ENCODE peak calls at places on chromosomes 1 and 21, in ten cellular contexts. One of them, this sample, is unnamed.

GRCh38 chr1:24714859-24715520 is 30.3 kb upstream of the CLIC4 start:
- DNase-seq in fibroblast of pulmonary artery: peak
- DNase-seq in A549: no peak
- DNase-seq in Panc1: no peak
- DNase-seq in uterus: no peak
- DNase-seq in pancreas: no peak
- DNase-seq in epithelial cell of esophagus: peak
- DNase-seq in nephron progenitor cell: no peak
- DNase-seq in prostate gland: no peak
- DNase-seq in glutamatergic neuron: no peak
- DNase-seq in this sample: peak

GRCh38 chr1:234125283-234125682 is 220.8 kb downstream of the SLC35F3 start:
- DNase-seq in fibroblast of pulmonary artery: no peak
- DNase-seq in A549: no peak
- DNase-seq in Panc1: no peak
- DNase-seq in uterus: no peak
- DNase-seq in pancreas: no peak
- DNase-seq in epithelial cell of esophagus: peak
- DNase-seq in nephron progenitor cell: peak
- DNase-seq in prostate gland: no peak
- DNase-seq in glutamatergic neuron: peak
- DNase-seq in this sample: peak

GRCh38 chr1:226945106-226945857 is 5.2 kb downstream of the COQ8A start:
- DNase-seq in fibroblast of pulmonary artery: no peak
- DNase-seq in A549: no peak
- DNase-seq in Panc1: no peak
- DNase-seq in uterus: no peak
- DNase-seq in pancreas: peak
- DNase-seq in epithelial cell of esophagus: no peak
- DNase-seq in nephron progenitor cell: no peak
- DNase-seq in prostate gland: peak
- DNase-seq in glutamatergic neuron: no peak
- DNase-seq in this sample: no peak

GRCh38 chr1:243924588-243925349 is 74.7 kb upstream of the AKT3 start:
- DNase-seq in fibroblast of pulmonary artery: peak
- DNase-seq in A549: no peak
- DNase-seq in Panc1: no peak
- DNase-seq in uterus: no peak
- DNase-seq in pancreas: no peak
- DNase-seq in epithelial cell of esophagus: peak
- DNase-seq in nephron progenitor cell: no peak
- DNase-seq in prostate gland: no peak
- DNase-seq in glutamatergic neuron: no peak
- DNase-seq in this sample: peak

GRCh38 chr1:156887324-156887723 is 6.2 kb upstream of the PEAR1 start:
- DNase-seq in fibroblast of pulmonary artery: no peak
- DNase-seq in A549: no peak
- DNase-seq in Panc1: no peak
- DNase-seq in uterus: no peak
- DNase-seq in pancreas: no peak
- DNase-seq in epithelial cell of esophagus: no peak
- DNase-seq in nephron progenitor cell: peak
- DNase-seq in prostate gland: no peak
- DNase-seq in glutamatergic neuron: no peak
- DNase-seq in this sample: no peak

GRCh38 chr1:165738794-165739193 is 29.9 kb downstream of the TMCO1 start:
- DNase-seq in fibroblast of pulmonary artery: no peak
- DNase-seq in A549: no peak
- DNase-seq in Panc1: no peak
- DNase-seq in uterus: no peak
- DNase-seq in pancreas: no peak
- DNase-seq in epithelial cell of esophagus: no peak
- DNase-seq in nephron progenitor cell: no peak
- DNase-seq in prostate gland: no peak
- DNase-seq in glutamatergic neuron: no peak
- DNase-seq in this sample: no peak

GRCh38 chr1:192516776-192517297 is 58.7 kb upstream of the RGS1 start:
- DNase-seq in fibroblast of pulmonary artery: no peak
- DNase-seq in A549: no peak
- DNase-seq in Panc1: no peak
- DNase-seq in uterus: no peak
- DNase-seq in pancreas: no peak
- DNase-seq in epithelial cell of esophagus: no peak
- DNase-seq in nephron progenitor cell: no peak
- DNase-seq in prostate gland: no peak
- DNase-seq in glutamatergic neuron: no peak
- DNase-seq in this sample: peak

GRCh38 chr1:41474490-41475271 is 9.8 kb downstream of the EDN2 start:
- DNase-seq in fibroblast of pulmonary artery: no peak
- DNase-seq in A549: no peak
- DNase-seq in Panc1: no peak
- DNase-seq in uterus: peak
- DNase-seq in pancreas: peak
- DNase-seq in epithelial cell of esophagus: peak
- DNase-seq in nephron progenitor cell: no peak
- DNase-seq in prostate gland: peak
- DNase-seq in glutamatergic neuron: peak
- DNase-seq in this sample: no peak

GRCh38 chr21:42276076-42276475 is 39.1 kb downstream of the TFF3 start:
- DNase-seq in fibroblast of pulmonary artery: no peak
- DNase-seq in A549: no peak
- DNase-seq in Panc1: no peak
- DNase-seq in uterus: no peak
- DNase-seq in pancreas: no peak
- DNase-seq in epithelial cell of esophagus: no peak
- DNase-seq in nephron progenitor cell: peak
- DNase-seq in prostate gland: peak
- DNase-seq in glutamatergic neuron: no peak
- DNase-seq in this sample: no peak

GRCh38 chr21:42176864-42177263 is 42.1 kb upstream of the ABCG1 start:
- DNase-seq in fibroblast of pulmonary artery: no peak
- DNase-seq in A549: no peak
- DNase-seq in Panc1: no peak
- DNase-seq in uterus: no peak
- DNase-seq in pancreas: no peak
- DNase-seq in epithelial cell of esophagus: no peak
- DNase-seq in nephron progenitor cell: no peak
- DNase-seq in prostate gland: no peak
- DNase-seq in glutamatergic neuron: no peak
- DNase-seq in this sample: peak

GRCh38 chr1:105730701-105731100 is 1325.8 kb upstream of the PRMT6 start:
- DNase-seq in fibroblast of pulmonary artery: no peak
- DNase-seq in A549: no peak
- DNase-seq in Panc1: no peak
- DNase-seq in uterus: no peak
- DNase-seq in pancreas: no peak
- DNase-seq in epithelial cell of esophagus: no peak
- DNase-seq in nephron progenitor cell: no peak
- DNase-seq in prostate gland: no peak
- DNase-seq in glutamatergic neuron: no peak
- DNase-seq in this sample: no peak

GRCh38 chr1:205632374-205633169 is 761 bp upstream of the ELK4 start:
- DNase-seq in fibroblast of pulmonary artery: no peak
- DNase-seq in A549: no peak
- DNase-seq in Panc1: no peak
- DNase-seq in uterus: no peak
- DNase-seq in pancreas: no peak
- DNase-seq in epithelial cell of esophagus: peak
- DNase-seq in nephron progenitor cell: no peak
- DNase-seq in prostate gland: no peak
- DNase-seq in glutamatergic neuron: no peak
- DNase-seq in this sample: peak

GRCh38 chr1:33002006-33002405 is 34.7 kb downstream of the AK2 start:
- DNase-seq in fibroblast of pulmonary artery: no peak
- DNase-seq in A549: no peak
- DNase-seq in Panc1: no peak
- DNase-seq in uterus: no peak
- DNase-seq in pancreas: no peak
- DNase-seq in epithelial cell of esophagus: no peak
- DNase-seq in nephron progenitor cell: no peak
- DNase-seq in prostate gland: no peak
- DNase-seq in glutamatergic neuron: no peak
- DNase-seq in this sample: no peak

GRCh38 chr1:33000427-33001026 is 35.9 kb upstream of the RNF19B start:
- DNase-seq in fibroblast of pulmonary artery: no peak
- DNase-seq in A549: no peak
- DNase-seq in Panc1: no peak
- DNase-seq in uterus: no peak
- DNase-seq in pancreas: no peak
- DNase-seq in epithelial cell of esophagus: no peak
- DNase-seq in nephron progenitor cell: no peak
- DNase-seq in prostate gland: no peak
- DNase-seq in glutamatergic neuron: no peak
- DNase-seq in this sample: no peak

GRCh38 chr1:33003657-33004056 is 33.0 kb downstream of the AK2 start:
- DNase-seq in fibroblast of pulmonary artery: no peak
- DNase-seq in A549: no peak
- DNase-seq in Panc1: no peak
- DNase-seq in uterus: no peak
- DNase-seq in pancreas: no peak
- DNase-seq in epithelial cell of esophagus: no peak
- DNase-seq in nephron progenitor cell: no peak
- DNase-seq in prostate gland: no peak
- DNase-seq in glutamatergic neuron: no peak
- DNase-seq in this sample: no peak

GRCh38 chr1:32998997-32999396 is 34.4 kb upstream of the RNF19B start:
- DNase-seq in fibroblast of pulmonary artery: peak
- DNase-seq in A549: no peak
- DNase-seq in Panc1: no peak
- DNase-seq in uterus: no peak
- DNase-seq in pancreas: no peak
- DNase-seq in epithelial cell of esophagus: no peak
- DNase-seq in nephron progenitor cell: no peak
- DNase-seq in prostate gland: no peak
- DNase-seq in glutamatergic neuron: no peak
- DNase-seq in this sample: no peak

GRCh38 chr1:33001282-33001681 is 35.4 kb downstream of the AK2 start:
- DNase-seq in fibroblast of pulmonary artery: no peak
- DNase-seq in A549: no peak
- DNase-seq in Panc1: no peak
- DNase-seq in uterus: no peak
- DNase-seq in pancreas: no peak
- DNase-seq in epithelial cell of esophagus: no peak
- DNase-seq in nephron progenitor cell: no peak
- DNase-seq in prostate gland: no peak
- DNase-seq in glutamatergic neuron: no peak
- DNase-seq in this sample: no peak
- TF ChIP-seq CTCF in fibroblast of pulmonary artery: peak
- TF ChIP-seq CTCF in A549: no peak
- TF ChIP-seq CTCF in Panc1: no peak
- TF ChIP-seq CTCF in uterus: no peak
- TF ChIP-seq CTCF in pancreas: no peak
- TF ChIP-seq CTCF in epithelial cell of esophagus: peak
- TF ChIP-seq CTCF in nephron progenitor cell: peak
- TF ChIP-seq CTCF in prostate gland: no peak
- TF ChIP-seq CTCF in glutamatergic neuron: no peak
- TF ChIP-seq CTCF in this sample: peak

GRCh38 chr1:153968000-153968363 is 280 bp downstream of the CREB3L4 start:
- DNase-seq in fibroblast of pulmonary artery: no peak
- DNase-seq in A549: no peak
- DNase-seq in Panc1: no peak
- DNase-seq in uterus: peak
- DNase-seq in pancreas: peak
- DNase-seq in epithelial cell of esophagus: peak
- DNase-seq in nephron progenitor cell: peak
- DNase-seq in prostate gland: peak
- DNase-seq in glutamatergic neuron: no peak
- DNase-seq in this sample: no peak
- TF ChIP-seq CTCF in fibroblast of pulmonary artery: no peak
- TF ChIP-seq CTCF in A549: no peak
- TF ChIP-seq CTCF in Panc1: no peak
- TF ChIP-seq CTCF in uterus: no peak
- TF ChIP-seq CTCF in pancreas: no peak
- TF ChIP-seq CTCF in epithelial cell of esophagus: no peak
- TF ChIP-seq CTCF in nephron progenitor cell: no peak
- TF ChIP-seq CTCF in prostate gland: no peak
- TF ChIP-seq CTCF in glutamatergic neuron: peak
- TF ChIP-seq CTCF in this sample: no peak

GRCh38 chr1:152392909-152393308 is 21.2 kb downstream of the CRNN start:
- DNase-seq in fibroblast of pulmonary artery: no peak
- DNase-seq in A549: no peak
- DNase-seq in Panc1: no peak
- DNase-seq in uterus: no peak
- DNase-seq in pancreas: peak
- DNase-seq in epithelial cell of esophagus: peak
- DNase-seq in nephron progenitor cell: no peak
- DNase-seq in prostate gland: no peak
- DNase-seq in glutamatergic neuron: no peak
- DNase-seq in this sample: no peak

GRCh38 chr1:152398812-152399698 is 15.0 kb downstream of the CRNN start:
- DNase-seq in fibroblast of pulmonary artery: peak
- DNase-seq in A549: peak
- DNase-seq in Panc1: no peak
- DNase-seq in uterus: no peak
- DNase-seq in pancreas: peak
- DNase-seq in epithelial cell of esophagus: peak
- DNase-seq in nephron progenitor cell: no peak
- DNase-seq in prostate gland: no peak
- DNase-seq in glutamatergic neuron: no peak
- DNase-seq in this sample: peak

GRCh38 chr1:152394151-152394550 is 19.9 kb downstream of the CRNN start:
- DNase-seq in fibroblast of pulmonary artery: no peak
- DNase-seq in A549: no peak
- DNase-seq in Panc1: no peak
- DNase-seq in uterus: no peak
- DNase-seq in pancreas: no peak
- DNase-seq in epithelial cell of esophagus: no peak
- DNase-seq in nephron progenitor cell: no peak
- DNase-seq in prostate gland: no peak
- DNase-seq in glutamatergic neuron: no peak
- DNase-seq in this sample: no peak

DNA sequence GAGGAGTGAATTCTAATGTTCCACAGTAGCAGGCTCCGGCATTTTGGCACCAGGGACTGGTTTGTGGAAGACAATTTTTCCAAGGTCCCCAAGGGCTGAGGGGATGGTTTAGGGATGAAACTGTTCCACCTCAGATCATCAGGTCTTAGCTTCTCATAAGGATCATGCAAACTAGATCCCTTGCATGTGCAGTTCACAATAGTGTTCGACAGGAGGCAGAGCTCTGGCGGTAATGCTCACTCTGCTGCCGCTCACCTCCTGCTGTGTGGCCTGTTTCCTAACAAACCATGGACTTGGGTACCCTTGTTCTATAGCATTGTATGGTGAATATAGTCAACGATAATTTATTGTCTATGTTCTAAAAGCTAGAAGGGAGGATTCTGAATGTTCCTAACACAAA is 16.6 kb downstream of the CRNN start:
- DNase-seq in fibroblast of pulmonary artery: no peak
- DNase-seq in A549: no peak
- DNase-seq in Panc1: no peak
- DNase-seq in uterus: no peak
- DNase-seq in pancreas: no peak
- DNase-seq in epithelial cell of esophagus: peak
- DNase-seq in nephron progenitor cell: no peak
- DNase-seq in prostate gland: no peak
- DNase-seq in glutamatergic neuron: no peak
- DNase-seq in this sample: peak
- TF ChIP-seq CTCF in fibroblast of pulmonary artery: no peak
- TF ChIP-seq CTCF in A549: no peak
- TF ChIP-seq CTCF in Panc1: peak
- TF ChIP-seq CTCF in uterus: no peak
- TF ChIP-seq CTCF in pancreas: no peak
- TF ChIP-seq CTCF in epithelial cell of esophagus: peak
- TF ChIP-seq CTCF in nephron progenitor cell: no peak
- TF ChIP-seq CTCF in prostate gland: no peak
- TF ChIP-seq CTCF in glutamatergic neuron: no peak
- TF ChIP-seq CTCF in this sample: peak

GRCh38 chr1:31335007-31335406 is 37.9 kb downstream of the FABP3 start:
- DNase-seq in fibroblast of pulmonary artery: peak
- DNase-seq in A549: peak
- DNase-seq in Panc1: peak
- DNase-seq in uterus: no peak
- DNase-seq in pancreas: no peak
- DNase-seq in epithelial cell of esophagus: peak
- DNase-seq in nephron progenitor cell: no peak
- DNase-seq in prostate gland: peak
- DNase-seq in glutamatergic neuron: no peak
- DNase-seq in this sample: peak
- TF ChIP-seq CTCF in fibroblast of pulmonary artery: peak
- TF ChIP-seq CTCF in A549: peak
- TF ChIP-seq CTCF in Panc1: peak
- TF ChIP-seq CTCF in uterus: peak
- TF ChIP-seq CTCF in pancreas: peak
- TF ChIP-seq CTCF in epithelial cell of esophagus: peak
- TF ChIP-seq CTCF in nephron progenitor cell: peak
- TF ChIP-seq CTCF in prostate gland: peak
- TF ChIP-seq CTCF in glutamatergic neuron: no peak
- TF ChIP-seq CTCF in this sample: peak

This sample was measured in AG10803.